ENCODE peak calls at places on chromosomes 4 and X, in five cellular contexts. N is cardiac muscle cell, O is NCI-H345, P is left ventricle myocardium superior, F is globus pallidus. D is an unnamed sample.

GRCh38 chrX:153812220-153812619 is 17.8 kb downstream of the SSR4 start:
- DNase-seq in O (no peak), N (no peak), P (no peak), F (no peak), D (no peak)

GRCh38 chr4:13244342-13244905 is 239.7 kb downstream of the RAB28 start:
- DNase-seq in P (no peak), O (no peak), F (no peak), N (no peak), D (no peak)

GRCh38 chrX:130253916-130254315 is 14.8 kb downstream of the ZNF280C start:
- DNase-seq in P (no peak), F (no peak), O (no peak), N (no peak), D (no peak)

GRCh38 chrX:40192196-40192595 is 94.4 kb upstream of the BCOR start:
- DNase-seq in P (no peak), F (no peak), N (no peak), O (no peak), D (no peak)

GRCh38 chrX:150570512-150570911 is 2.1 kb downstream of the MTM1 start:
- DNase-seq in O (no peak), F (no peak), P (no peak), N (peak; percentile 13), D (no peak)

GRCh38 chr4:168852387-168852786 is 157.7 kb downstream of the CBR4 start:
- DNase-seq in O (no peak), F (no peak), N (no peak), P (no peak), D (no peak)

GRCh38 chr4:28225005-28225404 is 1364.4 kb downstream of the STIM2 start:
- DNase-seq in O (peak; percentile 24), N (peak; percentile 50), P (no peak), F (peak; percentile 66), D (no peak)

GRCh38 chr4:140150636-140150885 is 3.4 kb downstream of the MAML3 start:
- DNase-seq in N (no peak), F (no peak), P (no peak), O (no peak), D (peak; percentile 89)

GRCh38 chr4:182434720-182435119 is 191.5 kb downstream of the TENM3 start:
- DNase-seq in N (no peak), P (no peak), O (no peak), F (no peak), D (no peak)

GRCh38 chr4:101835121-101835904 is 44.8 kb downstream of the BANK1 start:
- DNase-seq in N (peak; percentile 82), O (peak; percentile 52), P (no peak), F (peak; percentile 49), D (no peak)

GRCh38 chrX:108022491-108023089 is 22.3 kb upstream of the VSIG1 start:
- DNase-seq in F (no peak), N (no peak), O (no peak), P (no peak), D (no peak)

GRCh38 chr4:87092389-87093141 is 127.9 kb downstream of the KLHL8 start:
- DNase-seq in N (peak; percentile 88), F (no peak), O (peak; percentile 72), P (peak; percentile 63), D (peak; percentile 86)

GRCh38 chr4:7420661-7421040 is 14.1 kb downstream of the PSAPL1 start:
- DNase-seq in P (no peak), N (no peak), F (no peak), O (peak; percentile 75), D (peak; percentile 80)

GRCh38 chr4:116561717-116562116 is 523.7 kb downstream of the TRAM1L1 start:
- DNase-seq in F (no peak), P (no peak), O (peak; percentile 22), N (no peak), D (no peak)

GRCh38 chr4:87230806-87231205 is 10.4 kb upstream of the KLHL8 start:
- DNase-seq in F (no peak), N (no peak), P (no peak), O (no peak), D (no peak)

GRCh38 chrX:118495958-118496762 is 545 bp downstream of the DOCK11 start:
- DNase-seq in O (peak; percentile 52), P (peak; percentile 71), N (no peak), F (peak; percentile 8), D (peak; percentile 81)

GRCh38 chrX:20116087-20116574 is 576 bp downstream of the MAP7D2 start:
- DNase-seq in P (no peak), F (no peak), N (no peak), O (no peak), D (no peak)

GRCh38 chr4:143641406-143641805 is 59.1 kb downstream of the FREM3 start:
- DNase-seq in N (peak; percentile 71), F (no peak), P (no peak), O (no peak), D (no peak)

GRCh38 chr4:67928547-67928946 is 34.7 kb downstream of the TMPRSS11A start:
- DNase-seq in F (no peak), N (no peak), O (no peak), P (no peak), D (no peak)

GRCh38 chrX:50813843-50814661 is at the start of gene SHROOM4:
- DNase-seq in O (no peak), F (peak; percentile 85), P (peak; percentile 67), N (peak; percentile 73), D (peak; percentile 66)

GRCh38 chr4:158778065-158778711 is 9.4 kb downstream of the FNIP2 start:
- DNase-seq in F (no peak), O (no peak), P (no peak), N (no peak), D (no peak)

GRCh38 chrX:52341493-52341892 is 27.3 kb upstream of the XAGE2 start:
- DNase-seq in F (no peak), O (no peak), N (no peak), P (no peak), D (no peak)

GRCh38 chr4:6351246-6352000 is 81.8 kb downstream of the WFS1 start:
- DNase-seq in F (no peak), P (no peak), O (no peak), N (no peak), D (no peak)

GRCh38 chr4:153224474-153224873 is 20.2 kb downstream of the TRIM2 start:
- DNase-seq in N (no peak), P (no peak), F (no peak), O (no peak), D (no peak)

GRCh38 chr4:25258980-25259578 is 25.2 kb downstream of the PI4K2B start:
- DNase-seq in F (no peak), O (no peak), P (no peak), N (peak; percentile 34), D (no peak)

GRCh38 chr4:5962416-5962815 is 55.8 kb downstream of the C4orf50 start:
- DNase-seq in F (no peak), N (no peak), P (no peak), O (no peak), D (no peak)

GRCh38 chr4:174314770-174315169 is 31.1 kb downstream of the CEP44 start:
- DNase-seq in F (no peak), O (no peak), P (no peak), N (peak; percentile 46), D (no peak)

GRCh38 chrX:24241822-24242648 is 71.8 kb downstream of the SUPT20HL2 start:
- DNase-seq in O (peak; percentile 50), N (peak; percentile 57), F (peak; percentile 6), P (no peak), D (no peak)

GRCh38 chr4:111037591-111037990 is 414.7 kb upstream of the PITX2 start:
- DNase-seq in P (no peak), O (peak; percentile 68), F (no peak), N (no peak), D (no peak)

GRCh38 chrX:9767375-9767774 is 1.7 kb upstream of the GPR143 start:
- DNase-seq in N (peak; percentile 27), O (no peak), F (no peak), P (no peak), D (no peak)

GRCh38 chrX:154411981-154412340 is 622 bp downstream of the TAFAZZIN start:
- DNase-seq in P (peak; percentile 77), N (peak; percentile 54), F (no peak), O (peak; percentile 43), D (peak; percentile 81)

GRCh38 chr4:1872918-1873269 is 1.7 kb downstream of the NSD2 start:
- DNase-seq in O (peak; percentile 0), N (peak; percentile 37), F (no peak), P (no peak), D (no peak)